ENCODE peak calls at places on chromosome 7, in seven cellular contexts. J is kidney epithelial cell, A is upper lobe of left lung, V is heart right ventricle, O is fibroblast of mammary gland, L is uterus, N is WERI-Rb-1. Q is an unnamed sample.

GRCh38 chr7:50208335-50208982 is 96.1 kb upstream of the IKZF1 start:
- DNase-seq in J (no peak), A (no peak), V (no peak), O (no peak), L (no peak), N (no peak), Q (no peak)

GRCh38 chr7:4791101-4791737 is 15.8 kb downstream of the AP5Z1 start:
- DNase-seq in J (no peak), A (no peak), V (no peak), O (no peak), L (no peak), N (no peak), Q (no peak)

GRCh38 chr7:54664235-54665228 is 94.5 kb downstream of the SEC61G start:
- DNase-seq in J (no peak), A (peak), V (peak), O (peak), L (peak), N (peak), Q (no peak)

GRCh38 chr7:3431306-3431705 is 130.3 kb downstream of the SDK1 start:
- DNase-seq in J (no peak), A (no peak), V (no peak), O (peak), L (no peak), N (no peak), Q (peak)

GRCh38 chr7:79774150-79774549 is 320.7 kb upstream of the MAGI2 start:
- DNase-seq in J (no peak), A (no peak), V (no peak), O (no peak), L (no peak), N (no peak), Q (no peak)

GRCh38 chr7:105877736-105878135 is 1.3 kb upstream of the ATXN7L1 start:
- DNase-seq in J (no peak), A (no peak), V (no peak), O (peak), L (no peak), N (no peak), Q (no peak)

GRCh38 chr7:2131341-2131740 is 101.4 kb downstream of the MAD1L1 start:
- DNase-seq in J (no peak), A (no peak), V (no peak), O (no peak), L (no peak), N (no peak), Q (no peak)

GRCh38 chr7:39410582-39410981 is 155.6 kb upstream of the YAE1 start:
- DNase-seq in J (no peak), A (no peak), V (no peak), O (no peak), L (no peak), N (no peak), Q (no peak)

GRCh38 chr7:51847461-51848134 is 531.0 kb upstream of the COBL start:
- DNase-seq in J (no peak), A (no peak), V (no peak), O (no peak), L (no peak), N (peak), Q (no peak)

GRCh38 chr7:38215115-38215514 is 37.1 kb downstream of the STARD3NL start:
- DNase-seq in J (no peak), A (no peak), V (no peak), O (peak), L (no peak), N (no peak), Q (no peak)

GRCh38 chr7:155210386-155210785 is 87.3 kb upstream of the INSIG1 start:
- DNase-seq in J (no peak), A (no peak), V (no peak), O (no peak), L (no peak), N (no peak), Q (no peak)

GRCh38 chr7:145212050-145212449 is 376.2 kb upstream of the TPK1 start:
- DNase-seq in J (no peak), A (no peak), V (no peak), O (peak), L (no peak), N (no peak), Q (no peak)

GRCh38 chr7:45033931-45034290 is 33.9 kb downstream of the CCM2 start:
- DNase-seq in J (no peak), A (no peak), V (peak), O (no peak), L (no peak), N (peak), Q (no peak)

GRCh38 chr7:2821161-2821841 is 22.8 kb downstream of the GNA12 start:
- DNase-seq in J (peak), A (peak), V (no peak), O (peak), L (no peak), N (no peak), Q (no peak)

GRCh38 chr7:138243430-138243829 is 167.2 kb downstream of the AKR1D1 start:
- DNase-seq in J (no peak), A (no peak), V (no peak), O (no peak), L (peak), N (peak), Q (peak)

GRCh38 chr7:55157347-55158105 is 138.7 kb downstream of the EGFR start:
- DNase-seq in J (no peak), A (no peak), V (peak), O (no peak), L (no peak), N (no peak), Q (no peak)

GRCh38 chr7:121752706-121753105 is 120.3 kb upstream of the PTPRZ1 start:
- DNase-seq in J (no peak), A (no peak), V (no peak), O (peak), L (no peak), N (peak), Q (no peak)

GRCh38 chr7:132861940-132862554 is 219.8 kb downstream of the CHCHD3 start:
- DNase-seq in J (no peak), A (no peak), V (no peak), O (no peak), L (no peak), N (no peak), Q (no peak)

GRCh38 chr7:4758111-4758510 is 17.3 kb upstream of the AP5Z1 start:
- DNase-seq in J (no peak), A (no peak), V (no peak), O (no peak), L (no peak), N (no peak), Q (no peak)

GRCh38 chr7:79176859-79177477 is 276.5 kb downstream of the MAGI2 start:
- DNase-seq in J (peak), A (no peak), V (no peak), O (peak), L (no peak), N (peak), Q (peak)

GRCh38 chr7:48161407-48162125 is 9.7 kb upstream of the ABCA13 start:
- DNase-seq in J (no peak), A (no peak), V (no peak), O (peak), L (no peak), N (no peak), Q (no peak)

GRCh38 chr7:42014625-42015412 is 222.2 kb downstream of the GLI3 start:
- DNase-seq in J (no peak), A (peak), V (no peak), O (peak), L (no peak), N (peak), Q (no peak)

GRCh38 chr7:106915873-106916272 is 50.8 kb downstream of the PIK3CG start:
- DNase-seq in J (no peak), A (no peak), V (no peak), O (no peak), L (no peak), N (no peak), Q (no peak)

GRCh38 chr7:2876031-2876862 is 32.1 kb upstream of the GNA12 start:
- DNase-seq in J (peak), A (no peak), V (no peak), O (peak), L (no peak), N (no peak), Q (no peak)

GRCh38 chr7:87220026-87220733 is 648 bp upstream of the TMEM243 start:
- DNase-seq in J (no peak), A (peak), V (peak), O (peak), L (peak), N (peak), Q (no peak)

GRCh38 chr7:10677211-10677610 is 296.5 kb upstream of the PHF14 start:
- DNase-seq in J (no peak), A (no peak), V (no peak), O (no peak), L (no peak), N (no peak), Q (no peak)

GRCh38 chr7:48091506-48092433 is 2.7 kb downstream of the UPP1 start:
- DNase-seq in J (no peak), A (no peak), V (no peak), O (peak), L (no peak), N (no peak), Q (no peak)

GRCh38 chr7:131620673-131621609 is 64.5 kb upstream of the PODXL start:
- DNase-seq in J (peak), A (no peak), V (no peak), O (no peak), L (no peak), N (no peak), Q (peak)

GRCh38 chr7:157432541-157432956 is 95.7 kb downstream of the DNAJB6 start:
- DNase-seq in J (peak), A (peak), V (no peak), O (peak), L (peak), N (peak), Q (no peak)

GRCh38 chr7:122219253-122219865 is 75.3 kb upstream of the AASS start:
- DNase-seq in J (no peak), A (no peak), V (no peak), O (peak), L (no peak), N (no peak), Q (peak)

GRCh38 chr7:3230908-3231307 is 70.1 kb upstream of the SDK1 start:
- DNase-seq in J (no peak), A (no peak), V (no peak), O (no peak), L (no peak), N (no peak), Q (no peak)

GRCh38 chr7:43553999-43554398 is 28.9 kb upstream of the STK17A start:
- DNase-seq in J (no peak), A (peak), V (peak), O (peak), L (no peak), N (no peak), Q (no peak)

GRCh38 chr7:40716052-40716451 is 581.2 kb downstream of the SUGCT start:
- DNase-seq in J (no peak), A (no peak), V (no peak), O (peak), L (no peak), N (no peak), Q (no peak)

GRCh38 chr7:124085168-124085567 is 52.3 kb upstream of the TMEM229A start:
- DNase-seq in J (no peak), A (no peak), V (no peak), O (no peak), L (no peak), N (no peak), Q (peak)

GRCh38 chr7:150449206-150449956 is 1.0 kb upstream of the GIMAP8 start:
- DNase-seq in J (no peak), A (no peak), V (no peak), O (no peak), L (no peak), N (no peak), Q (no peak)

GRCh38 chr7:150451833-150452431 is 1.5 kb downstream of the GIMAP8 start:
- DNase-seq in J (no peak), A (no peak), V (no peak), O (peak), L (no peak), N (no peak), Q (no peak)

GRCh38 chr7:150448789-150449147 is 1.7 kb upstream of the GIMAP8 start:
- DNase-seq in J (no peak), A (peak), V (peak), O (peak), L (peak), N (peak), Q (peak)

GRCh38 chr7:150451097-150451793 is 815 bp downstream of the GIMAP8 start:
- DNase-seq in J (no peak), A (peak), V (peak), O (no peak), L (no peak), N (no peak), Q (no peak)

DNA sequence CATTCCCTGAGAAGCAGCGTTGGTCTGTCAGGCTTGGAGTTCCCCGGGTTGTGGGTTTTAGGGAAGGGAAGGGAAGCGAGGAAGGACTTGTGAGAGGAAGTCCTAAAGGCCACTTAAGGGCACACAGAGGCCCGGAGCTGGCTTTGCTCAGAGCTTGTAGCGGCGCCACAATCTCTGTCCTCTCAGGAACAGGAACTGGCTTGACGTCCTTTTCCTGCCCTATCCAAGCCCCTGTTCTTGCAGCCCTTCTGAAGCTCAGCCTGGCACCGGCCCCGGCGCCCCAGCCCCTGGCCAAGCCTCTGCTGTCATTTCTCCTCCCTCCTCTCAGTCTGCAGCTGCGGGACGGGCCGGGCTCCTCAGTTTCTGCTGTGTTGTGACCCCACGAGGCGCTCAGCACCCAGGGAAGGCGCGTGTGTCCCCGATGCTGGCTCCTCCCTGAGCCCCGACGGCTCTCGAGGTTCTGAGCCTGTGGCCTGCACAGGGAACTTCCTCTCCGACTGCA is at the start of gene GIMAP8:
- DNase-seq in J (no peak), A (peak), V (peak), O (no peak), L (no peak), N (no peak), Q (no peak)
- H3K4me3 ChIP-seq in J (no peak), A (peak), V (peak), O (no peak), L (peak), N (no peak), Q (no peak)

GRCh38 chr7:67636363-67637355 is 640.0 kb downstream of the TYW1 start:
- DNase-seq in J (no peak), A (no peak), V (no peak), O (no peak), L (no peak), N (peak), Q (no peak)
- TF ChIP-seq CTCF in J (no peak), A (no peak), V (no peak), O (no peak), L (no peak), N (peak), Q (no peak)

DNA sequence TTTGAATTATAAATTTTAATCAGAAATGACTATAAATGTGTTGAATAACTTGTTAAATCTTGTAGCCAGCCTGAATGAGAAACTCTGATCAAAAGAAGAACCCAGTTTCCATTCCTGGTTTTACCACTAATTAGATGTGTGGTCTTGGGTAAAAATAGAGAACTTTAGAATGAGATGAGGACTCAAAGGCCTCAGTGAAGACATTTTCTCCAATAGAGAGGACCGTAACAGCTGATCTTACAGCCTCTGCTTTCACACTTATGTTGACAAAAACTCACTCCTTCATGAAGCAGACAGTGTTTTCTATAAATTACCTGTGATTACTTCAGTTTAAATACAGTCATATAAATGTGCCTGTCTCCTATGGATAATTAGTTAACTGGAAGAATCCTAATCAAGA is 200.1 kb upstream of the MEOX2 start:
- DNase-seq in J (no peak), A (no peak), V (no peak), O (no peak), L (no peak), N (no peak), Q (no peak)
- H3K4me3 ChIP-seq in J (no peak), A (no peak), V (no peak), O (no peak), L (no peak), N (no peak), Q (no peak)

DNA sequence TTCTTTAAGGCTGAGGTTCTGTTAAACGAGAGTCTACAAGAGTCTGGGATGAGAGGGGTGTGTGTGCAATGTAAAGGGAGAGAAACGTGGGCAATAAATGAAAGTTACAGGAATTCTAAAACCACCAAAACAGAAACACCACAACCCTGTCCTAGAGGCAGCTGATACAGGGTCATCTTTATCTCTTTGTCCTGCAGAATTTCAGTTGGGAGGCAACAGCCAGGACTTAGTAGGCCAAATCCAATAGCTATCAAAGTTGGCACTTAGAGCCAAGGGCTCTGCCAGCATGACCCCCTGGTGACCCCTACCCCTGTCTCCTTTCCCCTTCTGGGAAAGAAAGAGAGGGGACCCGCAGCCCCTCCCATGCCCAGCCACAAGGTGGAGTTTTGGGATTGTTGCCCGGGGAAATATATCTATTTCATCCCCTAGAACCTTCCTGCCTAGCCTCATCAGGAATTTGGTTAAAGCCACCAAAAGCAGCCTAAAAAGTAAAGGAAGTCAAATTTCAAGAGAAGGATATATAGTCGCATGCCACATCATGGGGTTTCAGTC is 85.2 kb downstream of the OSBPL3 start:
- DNase-seq in J (no peak), A (no peak), V (no peak), O (no peak), L (no peak), N (no peak), Q (no peak)
- TF ChIP-seq CTCF in J (peak), A (no peak), V (peak), O (peak), L (no peak), N (peak), Q (peak)

DNA sequence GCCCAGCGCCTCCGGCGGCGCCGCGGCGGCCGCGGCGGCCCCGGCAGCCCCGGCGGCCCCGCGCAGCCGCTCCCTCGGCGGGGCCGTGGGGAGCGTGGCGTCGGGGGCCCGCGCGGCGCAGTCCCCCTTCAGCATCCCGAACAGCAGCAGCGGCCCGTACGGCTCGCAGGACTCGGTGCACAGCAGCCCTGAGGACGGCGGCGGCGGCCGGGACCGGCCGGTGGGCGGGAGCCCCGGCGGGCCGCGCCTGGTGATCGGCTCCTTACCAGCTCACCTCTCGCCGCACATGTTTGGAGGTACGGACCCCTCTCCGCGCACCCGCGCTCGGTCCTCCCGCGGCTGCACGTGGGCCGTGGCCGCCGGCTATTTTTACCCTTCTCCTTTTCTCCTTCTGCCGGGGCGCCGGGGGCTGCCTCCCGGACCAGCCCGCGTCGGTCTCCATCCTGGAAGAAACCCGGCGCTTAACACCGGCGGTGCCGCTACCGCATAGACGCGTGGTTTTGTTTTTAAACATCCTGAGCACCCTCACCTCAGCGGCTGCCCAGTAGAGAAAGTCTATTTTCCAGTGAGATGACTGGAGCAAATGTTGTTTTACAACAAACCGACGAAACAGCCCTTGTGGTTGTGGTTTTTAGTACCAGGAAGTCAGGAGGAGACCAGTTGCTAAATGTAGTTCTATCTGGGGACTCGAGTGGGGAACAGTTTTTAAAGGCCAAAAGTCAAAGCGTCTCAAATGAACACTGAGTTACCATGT is 1.3 kb downstream of the ZNRF2 start:
- DNase-seq in J (no peak), A (peak), V (peak), O (peak), L (peak), N (no peak), Q (peak)
- H3K4me3 ChIP-seq in J (peak), A (peak), V (peak), O (peak), L (peak), N (peak), Q (peak)

GRCh38 chr7:102917436-102918353 is 4.9 kb downstream of the LRRC17 start:
- DNase-seq in J (no peak), A (no peak), V (no peak), O (no peak), L (no peak), N (no peak), Q (no peak)
- TF ChIP-seq CTCF in J (no peak), A (no peak), V (no peak), O (no peak), L (no peak), N (peak), Q (no peak)

Q was measured in astrocyte of the cerebellum.